ENCODE peak calls at places on chromosomes 13 and 19, in five cellular contexts. V is ascending aorta; D is stimulated activated CD8-positive, alpha-beta memory T cell treated with anti-CD3 and anti-CD28 coated beads, Interleukin-2, amount 100 ng/mL, for 48 hours; F is cardiac muscle cell; W is mucosa of gallbladder. C is an unnamed sample.

GRCh38 chr13:49308104-49308875 is 60.6 kb downstream of the CDADC1 start:
- DNase-seq in W (peak), D (no peak), F (no peak), V (peak), C (no peak)

GRCh38 chr19:8141726-8142524 is 7.5 kb downstream of the FBN3 start:
- DNase-seq in F (no peak), W (no peak), D (no peak), V (no peak), C (no peak)

GRCh38 chr13:114116734-114117133 is 15.7 kb downstream of the RASA3 start:
- DNase-seq in F (no peak), V (peak), D (no peak), W (no peak), C (no peak)

GRCh38 chr19:18259848-18260247 is 14.4 kb downstream of the IQCN start:
- DNase-seq in F (no peak), D (no peak), W (no peak), V (no peak), C (no peak)

GRCh38 chr13:27997904-27998522 is 9.5 kb upstream of the URAD start:
- DNase-seq in F (peak), V (no peak), W (peak), D (no peak), C (no peak)

GRCh38 chr19:7494416-7495098 is 5.7 kb upstream of the PEX11G start:
- DNase-seq in W (peak), F (no peak), D (no peak), V (no peak), C (no peak)

GRCh38 chr13:48615017-48615416 is 38.7 kb upstream of the CYSLTR2 start:
- DNase-seq in F (no peak), W (no peak), V (no peak), D (no peak), C (no peak)

GRCh38 chr13:27541386-27541785 is 78.9 kb downstream of the LNX2 start:
- DNase-seq in V (no peak), W (no peak), D (no peak), F (no peak), C (no peak)

GRCh38 chr13:72180253-72180952 is 313.4 kb upstream of the DACH1 start:
- DNase-seq in D (no peak), V (no peak), W (peak), F (no peak), C (no peak)

GRCh38 chr19:54190942-54191670 is at the start of gene TSEN34:
- DNase-seq in F (peak), V (peak), W (peak), D (peak), C (peak)

GRCh38 chr19:8255426-8256125 is 46.4 kb downstream of the CERS4 start:
- DNase-seq in F (no peak), D (no peak), W (no peak), V (no peak), C (no peak)

GRCh38 chr13:107216046-107216715 is 648.2 kb upstream of the ARGLU1 start:
- DNase-seq in W (no peak), D (no peak), V (no peak), F (no peak), C (no peak)

GRCh38 chr13:40589285-40590109 is 76.9 kb downstream of the FOXO1 start:
- DNase-seq in D (no peak), F (peak), W (peak), V (peak), C (peak)

GRCh38 chr19:17172624-17173345 is 42.4 kb upstream of the USE1 start:
- DNase-seq in V (no peak), D (no peak), W (no peak), F (no peak), C (no peak)